ENCODE peak calls at places on chromosomes 2 and 18, in four cellular contexts. A is WERI-Rb-1; N is stimulated activated CD4-positive, alpha-beta T cell treated with anti-CD3 and anti-CD28 coated beads, Interleukin-1b, Interleukin-23, amount 100 ng/mL, for 1 hour; Z is aorta. J is an unnamed sample.

GRCh38 chr2:240932001-240932723 is 26.0 kb downstream of the CROCC2 start:
- DNase-seq in N (no peak), Z (peak), A (peak), J (peak)

GRCh38 chr2:108347786-108348185 is 30.0 kb upstream of the SULT1C4 start:
- DNase-seq in N (no peak), A (no peak), Z (no peak), J (no peak)

GRCh38 chr2:150125188-150125587 is 362.3 kb downstream of the RND3 start:
- DNase-seq in N (no peak), A (no peak), Z (no peak), J (no peak)

GRCh38 chr2:129174143-129174542 is 805.3 kb upstream of the RAB6C start:
- DNase-seq in Z (no peak), N (no peak), A (no peak), J (no peak)

GRCh38 chr2:56239437-56239836 is 55.6 kb downstream of the CCDC85A start:
- DNase-seq in N (no peak), A (no peak), Z (no peak), J (no peak)

GRCh38 chr2:216635701-216636541 is 2.7 kb downstream of the IGFBP2 start:
- DNase-seq in A (peak), N (no peak), Z (peak), J (no peak)

GRCh38 chr2:70161069-70161534 is 29.7 kb downstream of the C2orf42 start:
- DNase-seq in N (no peak), Z (peak), A (no peak), J (no peak)

GRCh38 chr2:175890636-175891242 is 111.3 kb downstream of the LNPK start:
- DNase-seq in N (no peak), A (no peak), Z (no peak), J (no peak)

GRCh38 chr2:225598922-225599321 is 199.4 kb downstream of the NYAP2 start:
- DNase-seq in A (no peak), Z (no peak), N (no peak), J (no peak)

GRCh38 chr18:25144835-25145234 is 207.1 kb downstream of the ZNF521 start:
- DNase-seq in N (no peak), A (no peak), Z (no peak), J (no peak)

GRCh38 chr18:56565596-56566355 is 72.6 kb downstream of the TXNL1 start:
- DNase-seq in Z (no peak), A (peak), N (no peak), J (no peak)

J was measured in tibial artery.